ENCODE peak calls at places on chromosomes 4 and X, in eight cellular contexts. H, P, D, B, M, S, J and Z are unnamed samples.

GRCh38 chr4:147822128-147822527 is 90.2 kb downstream of the ARHGAP10 start:
- DNase-seq in H (no peak), P (peak), D (peak), B (peak), M (no peak), S (no peak), J (no peak), Z (no peak)

GRCh38 chr4:77473509-77473908 is 132.1 kb upstream of the CXCL13 start:
- DNase-seq in H (peak), P (peak), D (no peak), B (peak), M (no peak), S (peak), J (no peak), Z (no peak)

GRCh38 chr4:80202190-80202711 is 4.9 kb downstream of the PRDM8 start:
- DNase-seq in H (no peak), P (peak), D (peak), B (peak), M (no peak), S (no peak), J (no peak), Z (no peak)

GRCh38 chr4:84498203-84499026 is 677 bp downstream of the NKX6-1 start:
- DNase-seq in H (no peak), P (no peak), D (no peak), B (no peak), M (no peak), S (peak), J (peak), Z (no peak)

GRCh38 chr4:730511-730910 is 24.9 kb downstream of the PCGF3 start:
- DNase-seq in H (no peak), P (no peak), D (no peak), B (no peak), M (no peak), S (no peak), J (no peak), Z (no peak)

GRCh38 chrX:8233091-8233490 is 62.0 kb upstream of the VCX2 start:
- DNase-seq in H (no peak), P (no peak), D (no peak), B (no peak), M (no peak), S (no peak), J (no peak), Z (no peak)

GRCh38 chr4:38025665-38026064 is 65.5 kb downstream of the PTTG2 start:
- DNase-seq in H (no peak), P (no peak), D (no peak), B (no peak), M (no peak), S (no peak), J (no peak), Z (no peak)

GRCh38 chrX:123731258-123731986 is 1.4 kb downstream of the THOC2 start:
- DNase-seq in H (peak), P (no peak), D (peak), B (peak), M (no peak), S (peak), J (no peak), Z (no peak)

GRCh38 chr4:2482693-2483092 is 13.8 kb downstream of the RNF4 start:
- DNase-seq in H (no peak), P (no peak), D (peak), B (peak), M (no peak), S (no peak), J (no peak), Z (no peak)

GRCh38 chr4:66433706-66434105 is 763.4 kb upstream of the EPHA5 start:
- DNase-seq in H (no peak), P (no peak), D (no peak), B (no peak), M (no peak), S (no peak), J (no peak), Z (peak)

GRCh38 chr4:64897683-64898082 is 488.4 kb upstream of the TECRL start:
- DNase-seq in H (no peak), P (no peak), D (no peak), B (no peak), M (no peak), S (no peak), J (no peak), Z (no peak)

GRCh38 chr4:169253087-169253675 is 17.6 kb downstream of the SH3RF1 start:
- DNase-seq in H (no peak), P (no peak), D (no peak), B (no peak), M (no peak), S (no peak), J (no peak), Z (no peak)

GRCh38 chr4:186810613-186811150 is 87.0 kb upstream of the FAT1 start:
- DNase-seq in H (no peak), P (no peak), D (no peak), B (no peak), M (no peak), S (no peak), J (no peak), Z (no peak)

GRCh38 chr4:16598241-16599224 is 299.9 kb downstream of the LDB2 start:
- DNase-seq in H (no peak), P (no peak), D (no peak), B (no peak), M (no peak), S (peak), J (peak), Z (no peak)

GRCh38 chr4:114890773-114891172 is 222.6 kb downstream of the NDST4 start:
- DNase-seq in H (no peak), P (peak), D (no peak), B (no peak), M (no peak), S (peak), J (no peak), Z (no peak)

GRCh38 chrX:16458208-16458607 is 191.8 kb upstream of the S100G start:
- DNase-seq in H (no peak), P (no peak), D (no peak), B (no peak), M (no peak), S (no peak), J (no peak), Z (no peak)

GRCh38 chrX:39627257-39627656 is 470.5 kb downstream of the BCOR start:
- DNase-seq in H (peak), P (no peak), D (no peak), B (no peak), M (no peak), S (no peak), J (no peak), Z (no peak)

GRCh38 chr4:163121689-163122088 is 45.0 kb downstream of the NAF1 start:
- DNase-seq in H (no peak), P (no peak), D (peak), B (peak), M (no peak), S (no peak), J (no peak), Z (no peak)

GRCh38 chrX:71147496-71148277 is 3.0 kb downstream of the NLGN3 start:
- DNase-seq in H (no peak), P (no peak), D (no peak), B (no peak), M (no peak), S (no peak), J (no peak), Z (no peak)

GRCh38 chrX:120753413-120754251 is 122.0 kb downstream of the CT47B1 start:
- DNase-seq in H (no peak), P (no peak), D (no peak), B (no peak), M (no peak), S (no peak), J (no peak), Z (no peak)

GRCh38 chr4:74374561-74375327 is 9.8 kb downstream of the EREG start:
- DNase-seq in H (no peak), P (peak), D (peak), B (peak), M (no peak), S (peak), J (peak), Z (no peak)

GRCh38 chrX:84340981-84341380 is 153.0 kb upstream of the RPS6KA6 start:
- DNase-seq in H (no peak), P (no peak), D (peak), B (peak), M (no peak), S (peak), J (no peak), Z (no peak)

GRCh38 chr4:8176547-8177399 is 18.2 kb upstream of the ABLIM2 start:
- DNase-seq in H (peak), P (peak), D (peak), B (peak), M (no peak), S (peak), J (peak), Z (no peak)

GRCh38 chrX:153657161-153657560 is 10.2 kb downstream of the DUSP9 start:
- DNase-seq in H (no peak), P (no peak), D (no peak), B (no peak), M (no peak), S (no peak), J (no peak), Z (peak)

GRCh38 chr4:121764702-121765367 is at the start of gene SMIM43:
- DNase-seq in H (no peak), P (no peak), D (no peak), B (no peak), M (no peak), S (no peak), J (no peak), Z (no peak)

GRCh38 chrX:97326456-97326855 is 442.7 kb downstream of the RPA4 start:
- DNase-seq in H (no peak), P (no peak), D (no peak), B (peak), M (no peak), S (no peak), J (no peak), Z (no peak)

GRCh38 chr4:81504685-81505598 is 33.2 kb upstream of the RASGEF1B start:
- DNase-seq in H (no peak), P (peak), D (no peak), B (no peak), M (no peak), S (no peak), J (no peak), Z (no peak)